ENCODE peak calls at places on chromosomes 13 and 19, in ten cellular contexts. X is activated gamma-delta T cell treated with Interleukin-2 at 50 U/mL for 16 hours; U is activated CD4-positive, alpha-beta T cell treated with anti-CD3 and anti-CD28 coated beads, Interleukin-2, amount 10 ng/mL, durations not matched to agents 7 days and 5 days; G is effector CD4-positive, alpha-beta T cell; E is neuronal stem cell; R is stimulated activated CD4-positive, alpha-beta T cell treated with anti-CD3 and anti-CD28 coated beads, Interleukin-4, amount 100 ng/mL, for 24 hours; I is GM19239; F is tibial nerve; Z is stimulated activated naive CD8-positive, alpha-beta T cell treated with anti-CD3 and anti-CD28 coated beads, Interleukin-15, amount 100 ng/mL, for 72 hours; N is IMR-90. O is an unnamed sample.

GRCh38 chr19:4300589-4300988 is 1.6 kb downstream of the TMIGD2 start:
- DNase-seq in X (no peak), U (no peak), G (no peak), E (no peak), R (no peak), I (no peak), F (no peak), Z (no peak), N (no peak), O (no peak)

GRCh38 chr19:18420931-18421330 is 1.7 kb downstream of the SSBP4 start:
- DNase-seq in X (no peak), U (no peak), G (no peak), E (no peak), R (no peak), I (no peak), F (no peak), Z (peak; percentile 14), N (no peak), O (no peak)

GRCh38 chr19:44813331-44814131 is 4.6 kb downstream of the BCAM start:
- DNase-seq in X (no peak), U (no peak), G (no peak), E (no peak), R (no peak), I (no peak), F (no peak), Z (no peak), N (no peak), O (no peak)

GRCh38 chr19:31378404-31378803 is 29.2 kb upstream of the TSHZ3 start:
- DNase-seq in X (no peak), U (no peak), G (no peak), E (no peak), R (no peak), I (no peak), F (peak; percentile 24), Z (no peak), N (peak; percentile 95), O (peak; percentile 78)

GRCh38 chr13:21074601-21075302 is 13.4 kb upstream of the LATS2 start:
- DNase-seq in X (peak; percentile 51), U (peak; percentile 54), G (no peak), E (no peak), R (no peak), I (no peak), F (peak; percentile 22), Z (peak; percentile 62), N (no peak), O (no peak)

GRCh38 chr19:45283443-45284033 is 32.5 kb downstream of the MARK4 start:
- DNase-seq in X (no peak), U (no peak), G (no peak), E (no peak), R (no peak), I (no peak), F (no peak), Z (no peak), N (no peak), O (no peak)

GRCh38 chr13:69935043-69935442 is 172.6 kb upstream of the ATXN8OS start:
- DNase-seq in X (no peak), U (no peak), G (no peak), E (no peak), R (no peak), I (no peak), F (no peak), Z (no peak), N (no peak), O (no peak)

GRCh38 chr13:79808475-79808874 is 327.5 kb downstream of the NDFIP2 start:
- DNase-seq in X (no peak), U (no peak), G (no peak), E (no peak), R (no peak), I (no peak), F (no peak), Z (no peak), N (no peak), O (no peak)

GRCh38 chr13:76677047-76677446 is 209.2 kb downstream of the KCTD12 start:
- DNase-seq in X (no peak), U (no peak), G (no peak), E (no peak), R (no peak), I (no peak), F (peak; percentile 59), Z (no peak), N (peak; percentile 43), O (peak; percentile 95)

GRCh38 chr19:6890938-6891337 is 3.6 kb downstream of the ADGRE1 start:
- DNase-seq in X (peak; percentile 20), U (peak; percentile 57), G (no peak), E (no peak), R (peak; percentile 59), I (no peak), F (no peak), Z (peak; percentile 49), N (no peak), O (no peak)